ENCODE peak calls at places on chromosome 4, in six cellular contexts. Q is EL; G is activated CD8-positive, alpha-beta memory T cell treated with anti-CD3 and anti-CD28 coated beads for 48 hours; T is T-cell; E is MM.1S; V is WTC11. L is an unnamed sample.

GRCh38 chr4:64781737-64782326 is 372.6 kb upstream of the TECRL start:
- DNase-seq in V (no peak), Q (peak; percentile 21), E (peak; percentile 60), G (no peak), T (no peak), L (peak; percentile 54)

GRCh38 chr4:54784188-54784671 is 126.5 kb downstream of the KIT start:
- DNase-seq in G (no peak), E (no peak), T (no peak), V (no peak), Q (peak; percentile 92), L (peak; percentile 71)

GRCh38 chr4:112923514-112923913 is 125.9 kb upstream of the ANK2 start:
- DNase-seq in E (no peak), G (no peak), Q (no peak), T (no peak), V (no peak), L (no peak)

GRCh38 chr4:55706526-55706925 is 70.4 kb upstream of the NMU start:
- DNase-seq in Q (peak; percentile 40), G (no peak), T (no peak), V (no peak), E (no peak), L (no peak)

GRCh38 chr4:101954975-101955678 is 164.6 kb downstream of the BANK1 start:
- DNase-seq in T (no peak), Q (no peak), E (no peak), G (no peak), V (no peak), L (no peak)

GRCh38 chr4:92303621-92304027 is at the start of gene GRID2:
- DNase-seq in E (no peak), G (no peak), V (peak; percentile 83), T (no peak), Q (peak; percentile 4), L (peak; percentile 28)

GRCh38 chr4:112649055-112649408 is 12.1 kb downstream of the LARP7 start:
- DNase-seq in Q (no peak), G (no peak), T (no peak), E (no peak), V (no peak), L (peak; percentile 9)

GRCh38 chr4:24395937-24396336 is 188.4 kb downstream of the DHX15 start:
- DNase-seq in T (no peak), G (no peak), V (peak; percentile 36), Q (no peak), E (no peak), L (no peak)

GRCh38 chr4:17030543-17030942 is 132.1 kb upstream of the LDB2 start:
- DNase-seq in G (no peak), E (no peak), V (no peak), T (no peak), Q (peak; percentile 76), L (peak; percentile 92)

GRCh38 chr4:104451573-104451972 is 43.1 kb downstream of the CXXC4 start:
- DNase-seq in Q (no peak), V (no peak), T (no peak), E (peak; percentile 64), G (no peak), L (peak; percentile 34)

GRCh38 chr4:81743731-81744465 is 272.2 kb upstream of the RASGEF1B start:
- DNase-seq in G (no peak), T (no peak), V (no peak), E (no peak), Q (no peak), L (no peak)

GRCh38 chr4:159018062-159018629 is 84.7 kb upstream of the RAPGEF2 start:
- DNase-seq in V (no peak), E (no peak), Q (no peak), T (no peak), G (no peak), L (no peak)

GRCh38 chr4:54614094-54614493 is 43.7 kb upstream of the KIT start:
- DNase-seq in Q (no peak), V (no peak), E (no peak), T (no peak), G (no peak), L (no peak)

GRCh38 chr4:43238556-43238955 is 346.0 kb downstream of the GRXCR1 start:
- DNase-seq in G (no peak), Q (no peak), T (no peak), E (no peak), V (no peak), L (no peak)

GRCh38 chr4:3440979-3441500 is 728 bp upstream of the HGFAC start:
- DNase-seq in Q (peak; percentile 37), E (no peak), T (no peak), V (no peak), G (no peak), L (no peak)

GRCh38 chr4:36385951-36386561 is 104.6 kb downstream of the DTHD1 start:
- DNase-seq in E (peak; percentile 69), G (no peak), Q (no peak), T (peak; percentile 20), V (no peak), L (no peak)

GRCh38 chr4:38603652-38604051 is 60.3 kb upstream of the KLF3 start:
- DNase-seq in Q (no peak), G (no peak), V (no peak), T (no peak), E (no peak), L (no peak)

GRCh38 chr4:2962614-2963184 is 507 bp downstream of the NOP14 start:
- DNase-seq in G (no peak), Q (peak; percentile 56), V (peak; percentile 67), T (peak; percentile 23), E (peak; percentile 54), L (no peak)

L was measured in astrocyte of the spinal cord.